ENCODE peak calls at places on chromosomes 2 and 18, in six cellular contexts. U is K562, F is H1, N is HepG2, I is SK-N-SH, Q is GM12878. J is an unnamed sample.

GRCh38 chr2:103459302-103459701 is 697.5 kb downstream of the TMEM182 start:
- DNase-seq in U (no peak), F (no peak), N (no peak), I (no peak), Q (no peak), J (no peak)

GRCh38 chr2:165903406-165903805 is 50.2 kb downstream of the TTC21B start:
- DNase-seq in U (no peak), F (no peak), N (no peak), I (no peak), Q (no peak), J (no peak)

GRCh38 chr2:20326163-20326780 is 24.4 kb downstream of the PUM2 start:
- DNase-seq in U (peak), F (no peak), N (peak), I (peak), Q (no peak), J (peak)

GRCh38 chr2:56009758-56010534 is 86.4 kb upstream of the EFEMP1 start:
- DNase-seq in U (peak), F (no peak), N (peak), I (peak), Q (no peak), J (no peak)

GRCh38 chr2:97759727-97760407 is 46.5 kb downstream of the ZAP70 start:
- DNase-seq in U (no peak), F (no peak), N (no peak), I (no peak), Q (no peak), J (no peak)

GRCh38 chr2:45918816-45919655 is 267.6 kb downstream of the PRKCE start:
- DNase-seq in U (no peak), F (no peak), N (no peak), I (peak), Q (no peak), J (no peak)

GRCh38 chr2:29015701-29016470 is 34.8 kb downstream of the TOGARAM2 start:
- DNase-seq in U (no peak), F (no peak), N (no peak), I (no peak), Q (no peak), J (no peak)

GRCh38 chr2:70498054-70498453 is 55.6 kb downstream of the TGFA start:
- DNase-seq in U (peak), F (no peak), N (peak), I (peak), Q (no peak), J (no peak)

GRCh38 chr2:126698991-126699390 is 43.0 kb downstream of the GYPC start:
- DNase-seq in U (no peak), F (no peak), N (no peak), I (no peak), Q (no peak), J (no peak)

GRCh38 chr2:105782646-105783045 is 37.9 kb downstream of the NCK2 start:
- DNase-seq in U (no peak), F (no peak), N (no peak), I (no peak), Q (no peak), J (no peak)

GRCh38 chr2:208638059-208638458 is 231.5 kb downstream of the PTH2R start:
- DNase-seq in U (peak), F (no peak), N (no peak), I (no peak), Q (no peak), J (no peak)

GRCh38 chr18:59238385-59238784 is 18.4 kb downstream of the GRP start:
- DNase-seq in U (no peak), F (no peak), N (no peak), I (no peak), Q (no peak), J (no peak)

GRCh38 chr2:197938555-197938954 is 134.2 kb downstream of the PLCL1 start:
- DNase-seq in U (no peak), F (no peak), N (no peak), I (no peak), Q (no peak), J (no peak)

GRCh38 chr2:163367825-163368582 is 367.8 kb downstream of the FIGN start:
- DNase-seq in U (no peak), F (no peak), N (peak), I (no peak), Q (no peak), J (no peak)

GRCh38 chr2:67108231-67108630 is 288.9 kb upstream of the ETAA1 start:
- DNase-seq in U (no peak), F (no peak), N (no peak), I (no peak), Q (no peak), J (no peak)

GRCh38 chr2:25480561-25480960 is 138.8 kb upstream of the DNMT3A start:
- DNase-seq in U (no peak), F (no peak), N (no peak), I (no peak), Q (no peak), J (no peak)

GRCh38 chr2:160353166-160353565 is 140.4 kb downstream of the RBMS1 start:
- DNase-seq in U (no peak), F (no peak), N (no peak), I (no peak), Q (no peak), J (no peak)

GRCh38 chr2:148812306-148812705 is 62.7 kb upstream of the KIF5C start:
- DNase-seq in U (no peak), F (peak), N (no peak), I (peak), Q (no peak), J (no peak)

GRCh38 chr2:128622916-128623620 is 304.4 kb upstream of the HS6ST1 start:
- DNase-seq in U (no peak), F (no peak), N (no peak), I (no peak), Q (no peak), J (no peak)

GRCh38 chr2:98460573-98461560 is 16.2 kb downstream of the INPP4A start:
- DNase-seq in U (no peak), F (no peak), N (no peak), I (no peak), Q (peak), J (peak)

GRCh38 chr2:157420771-157421323 is 23.0 kb downstream of the CYTIP start:
- DNase-seq in U (no peak), F (no peak), N (no peak), I (no peak), Q (no peak), J (peak)

GRCh38 chr2:213475433-213475832 is 191.2 kb downstream of the SPAG16 start:
- DNase-seq in U (peak), F (no peak), N (no peak), I (no peak), Q (no peak), J (no peak)

GRCh38 chr2:69053416-69053965 is 40.5 kb downstream of the ANTXR1 start:
- DNase-seq in U (no peak), F (no peak), N (no peak), I (no peak), Q (no peak), J (no peak)

GRCh38 chr18:6650756-6651155 is 78.8 kb upstream of the ARHGAP28 start:
- DNase-seq in U (no peak), F (no peak), N (no peak), I (no peak), Q (no peak), J (no peak)

GRCh38 chr2:206718296-206718695 is at the start of gene DYTN:
- DNase-seq in U (no peak), F (no peak), N (no peak), I (no peak), Q (no peak), J (no peak)

GRCh38 chr2:180677928-180678327 is 302.5 kb upstream of the UBE2E3 start:
- DNase-seq in U (no peak), F (no peak), N (no peak), I (no peak), Q (no peak), J (no peak)

GRCh38 chr2:85707304-85707703 is 13.1 kb downstream of the GNLY start:
- DNase-seq in U (peak), F (no peak), N (peak), I (peak), Q (peak), J (peak)

GRCh38 chr2:33210626-33211025 is 263.9 kb downstream of the LTBP1 start:
- DNase-seq in U (peak), F (no peak), N (no peak), I (no peak), Q (no peak), J (no peak)

GRCh38 chr2:67388680-67389079 is 8.5 kb upstream of the ETAA1 start:
- DNase-seq in U (no peak), F (no peak), N (no peak), I (no peak), Q (no peak), J (no peak)

GRCh38 chr2:222442665-222443064 is 18.3 kb downstream of the SGPP2 start:
- DNase-seq in U (no peak), F (no peak), N (no peak), I (no peak), Q (no peak), J (no peak)

GRCh38 chr2:157509755-157510154 is 65.9 kb upstream of the CYTIP start:
- DNase-seq in U (peak), F (no peak), N (no peak), I (peak), Q (no peak), J (no peak)

DNA sequence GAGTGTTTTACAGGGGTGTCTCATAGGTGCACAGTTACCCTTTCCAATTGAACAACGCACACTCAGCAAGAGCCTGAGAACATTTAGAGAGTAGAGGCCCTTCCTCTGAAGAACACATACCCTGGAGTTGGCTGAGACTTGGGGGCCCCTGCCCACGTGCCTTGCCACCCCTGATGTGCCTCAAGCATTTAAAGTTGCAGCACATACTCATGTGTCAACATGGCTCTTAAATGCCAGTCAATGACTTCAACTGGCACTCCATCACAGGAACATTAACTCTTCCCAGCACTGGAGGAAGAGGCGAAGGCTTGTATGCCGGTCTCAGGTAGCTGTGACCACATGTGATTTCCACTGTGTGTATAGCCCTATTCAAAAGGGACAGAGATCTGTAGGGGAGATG is 57.4 kb downstream of the SPRED2 start:
- DNase-seq in U (no peak), F (no peak), N (no peak), I (no peak), Q (no peak), J (no peak)
- TF ChIP-seq GABPA in U (no peak), F (no peak), N (no peak), I (no peak), Q (no peak), J (no peak)

GRCh38 chr18:8260847-8261246 is 348.4 kb upstream of the RAB12 start:
- DNase-seq in U (no peak), F (no peak), N (no peak), I (no peak), Q (no peak), J (no peak)

GRCh38 chr18:8260319-8260718 is 348.9 kb upstream of the RAB12 start:
- DNase-seq in U (no peak), F (no peak), N (no peak), I (no peak), Q (no peak), J (no peak)

GRCh38 chr18:8264861-8265411 is 344.3 kb upstream of the RAB12 start:
- DNase-seq in U (no peak), F (no peak), N (peak), I (peak), Q (no peak), J (no peak)

GRCh38 chr18:8262221-8262620 is 347.0 kb upstream of the RAB12 start:
- DNase-seq in U (no peak), F (no peak), N (no peak), I (peak), Q (no peak), J (no peak)

GRCh38 chr18:8261651-8262091 is 347.6 kb upstream of the RAB12 start:
- DNase-seq in U (no peak), F (no peak), N (no peak), I (peak), Q (no peak), J (no peak)
- TF ChIP-seq GABPA in U (no peak), F (no peak), N (no peak), I (no peak), Q (no peak), J (no peak)

DNA sequence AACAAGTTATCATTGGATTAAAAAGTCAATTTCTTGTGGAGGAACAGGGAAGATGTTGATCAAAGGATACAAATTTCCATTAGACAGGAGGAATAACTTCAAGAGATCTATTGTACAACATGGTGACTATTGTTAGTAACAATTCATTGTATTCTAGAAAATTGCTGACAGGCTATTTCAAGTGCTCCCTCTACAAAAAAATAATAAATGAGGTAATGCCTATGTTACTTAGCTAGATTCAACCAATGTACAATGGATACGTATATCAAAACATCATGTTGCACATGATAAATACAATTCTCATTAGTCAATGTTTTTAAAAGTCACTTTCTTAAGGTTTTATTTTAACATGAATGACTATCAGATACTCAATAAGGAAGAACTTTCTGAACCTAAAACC is 33.5 kb downstream of the TFCP2L1 start:
- DNase-seq in U (no peak), F (no peak), N (no peak), I (no peak), Q (no peak), J (no peak)
- TF ChIP-seq GABPA in U (no peak), F (no peak), N (no peak), I (no peak), Q (no peak), J (no peak)

GRCh38 chr18:5416112-5416511 is 120.6 kb upstream of the ZBTB14 start:
- DNase-seq in U (no peak), F (no peak), N (no peak), I (no peak), Q (no peak), J (no peak)

GRCh38 chr18:5415035-5415434 is 119.5 kb upstream of the ZBTB14 start:
- DNase-seq in U (no peak), F (no peak), N (no peak), I (no peak), Q (no peak), J (no peak)

GRCh38 chr18:5415665-5416064 is 120.1 kb upstream of the ZBTB14 start:
- DNase-seq in U (no peak), F (no peak), N (no peak), I (no peak), Q (no peak), J (no peak)

GRCh38 chr18:5413447-5413846 is 117.9 kb upstream of the ZBTB14 start:
- DNase-seq in U (no peak), F (no peak), N (no peak), I (peak), Q (no peak), J (no peak)

DNA sequence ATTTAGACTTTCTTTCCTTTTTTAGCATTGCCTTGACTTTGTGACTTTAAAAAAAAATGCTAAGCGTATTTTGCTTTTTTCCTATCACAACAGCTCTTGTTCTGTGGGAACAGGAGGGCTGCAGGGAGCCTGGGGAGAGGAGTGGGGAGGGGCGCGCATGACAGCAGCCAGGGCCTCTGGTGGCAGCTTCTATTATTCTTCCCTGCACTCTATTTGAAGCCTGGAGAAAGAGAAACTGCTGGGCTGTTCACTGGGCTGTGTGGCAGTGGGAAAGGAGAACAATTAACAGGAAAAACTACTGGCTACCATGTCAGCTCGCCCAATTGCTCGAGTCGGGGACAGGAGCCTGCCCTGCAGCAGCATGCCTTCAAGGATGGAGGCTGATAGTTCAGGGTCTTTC is 119.0 kb upstream of the ZBTB14 start:
- DNase-seq in U (no peak), F (no peak), N (no peak), I (peak), Q (no peak), J (no peak)
- TF ChIP-seq GABPA in U (no peak), F (no peak), N (no peak), I (no peak), Q (no peak), J (no peak)

DNA sequence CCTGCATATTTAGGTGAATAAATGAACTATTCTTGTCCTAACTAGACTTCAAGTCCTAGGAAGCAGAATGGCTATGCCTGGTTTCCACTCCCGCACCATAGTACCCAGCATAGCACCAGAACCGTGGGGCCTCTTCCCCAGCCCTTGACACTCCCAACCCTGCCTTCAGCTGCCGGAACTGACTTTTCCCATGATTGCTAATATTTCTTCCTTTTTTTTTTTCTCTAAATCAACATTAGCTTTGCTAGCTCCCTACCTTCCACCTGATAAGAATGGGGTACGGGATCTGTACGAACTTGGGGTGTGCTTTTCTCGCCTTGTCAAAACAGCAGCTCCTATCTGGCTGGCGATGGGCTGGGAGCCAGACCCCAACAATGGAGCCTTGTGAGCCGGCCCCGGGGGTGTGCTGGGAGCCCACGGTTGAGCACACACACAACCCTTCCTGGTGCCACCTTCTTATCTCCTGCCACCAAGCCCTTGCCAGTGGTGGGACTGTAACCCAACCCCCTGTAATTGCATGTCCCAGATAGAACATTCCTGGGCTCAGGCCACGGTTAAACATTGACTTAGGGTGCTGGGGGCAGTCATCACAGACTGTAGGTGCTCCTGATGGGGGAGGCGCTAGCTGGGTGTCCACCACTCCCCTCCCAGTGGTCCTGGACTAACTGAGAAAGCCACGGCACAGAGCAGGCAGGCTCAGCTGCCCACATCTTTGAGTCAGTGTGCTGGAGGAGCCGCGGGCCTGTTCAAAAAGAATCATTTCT is 213.0 kb upstream of the HAAO start:
- DNase-seq in U (no peak), F (no peak), N (peak), I (peak), Q (no peak), J (no peak)
- TF ChIP-seq GABPA in U (no peak), F (no peak), N (no peak), I (no peak), Q (no peak), J (no peak)

J was measured in HL-60.